ENCODE peak calls at places on chromosomes 4 and X, in five cellular contexts. One of them, this sample, is unnamed.

GRCh38 chrX:29431895-29432294 is 783.5 kb upstream of the MAGEB2 start:
- DNase-seq in H54: no peak
- DNase-seq in C1 segment of cervical spinal cord: no peak
- DNase-seq in tibial artery: no peak
- DNase-seq in stomach: no peak
- DNase-seq in this sample: no peak

GRCh38 chr4:79598801-79599200 is 190.8 kb upstream of the GK2 start:
- DNase-seq in H54: no peak
- DNase-seq in C1 segment of cervical spinal cord: no peak
- DNase-seq in tibial artery: peak; percentile 38
- DNase-seq in stomach: no peak
- DNase-seq in this sample: peak; percentile 40

GRCh38 chr4:113232194-113232593 is 182.7 kb downstream of the ANK2 start:
- DNase-seq in H54: no peak
- DNase-seq in C1 segment of cervical spinal cord: no peak
- DNase-seq in tibial artery: no peak
- DNase-seq in stomach: no peak
- DNase-seq in this sample: no peak

GRCh38 chr4:102168580-102168979 is 176.7 kb downstream of the SLC39A8 start:
- DNase-seq in H54: no peak
- DNase-seq in C1 segment of cervical spinal cord: no peak
- DNase-seq in tibial artery: no peak
- DNase-seq in stomach: no peak
- DNase-seq in this sample: no peak

GRCh38 chrX:49842603-49843002 is 13.5 kb downstream of the PAGE4 start:
- DNase-seq in H54: no peak
- DNase-seq in C1 segment of cervical spinal cord: no peak
- DNase-seq in tibial artery: no peak
- DNase-seq in stomach: no peak
- DNase-seq in this sample: no peak

GRCh38 chr4:169215656-169216055 is 55.1 kb downstream of the SH3RF1 start:
- DNase-seq in H54: no peak
- DNase-seq in C1 segment of cervical spinal cord: no peak
- DNase-seq in tibial artery: no peak
- DNase-seq in stomach: no peak
- DNase-seq in this sample: no peak

GRCh38 chr4:8534129-8534528 is 46.1 kb upstream of the GPR78 start:
- DNase-seq in H54: no peak
- DNase-seq in C1 segment of cervical spinal cord: no peak
- DNase-seq in tibial artery: no peak
- DNase-seq in stomach: peak; percentile 67
- DNase-seq in this sample: no peak

GRCh38 chrX:136689441-136689840 is 41.5 kb downstream of the CD40LG start:
- DNase-seq in H54: no peak
- DNase-seq in C1 segment of cervical spinal cord: no peak
- DNase-seq in tibial artery: no peak
- DNase-seq in stomach: no peak
- DNase-seq in this sample: no peak

GRCh38 chr4:40264995-40265909 is 68.4 kb downstream of the RHOH start:
- DNase-seq in H54: no peak
- DNase-seq in C1 segment of cervical spinal cord: no peak
- DNase-seq in tibial artery: no peak
- DNase-seq in stomach: peak; percentile 37
- DNase-seq in this sample: no peak

GRCh38 chr4:185002784-185003183 is 15.5 kb upstream of the HELT start:
- DNase-seq in H54: no peak
- DNase-seq in C1 segment of cervical spinal cord: no peak
- DNase-seq in tibial artery: no peak
- DNase-seq in stomach: no peak
- DNase-seq in this sample: no peak

This sample was measured in dorsolateral prefrontal cortex.